ENCODE peak calls at places on chromosomes 13 and 19, in seven cellular contexts. F is body of pancreas; Y is H1; J is CD8-positive, alpha-beta T cell; D is upper lobe of left lung; P is pancreas; O is prostate gland. C is an unnamed sample. For H3K4me1, the result is how much of the 10 kb centered on the place peaks cover.

GRCh38 chr19:5057860-5058259 is 88.9 kb downstream of the KDM4B start:
- DNase-seq in Y (no peak), O (no peak), F (no peak), J (no peak), D (no peak), P (no peak), C (no peak)

GRCh38 chr13:107367258-107367657 is 799.3 kb upstream of the ARGLU1 start:
- DNase-seq in F (no peak), P (no peak), Y (no peak), D (peak), O (no peak), J (no peak), C (no peak)

GRCh38 chr19:17749912-17750317 is 1.4 kb upstream of the FCHO1 start:
- DNase-seq in J (no peak), P (no peak), O (no peak), F (no peak), Y (no peak), D (no peak), C (no peak)

GRCh38 chr19:23118400-23118799 is 1.6 kb downstream of the ZNF730 start:
- DNase-seq in Y (peak), F (no peak), J (no peak), O (no peak), P (no peak), D (no peak), C (no peak)

GRCh38 chr13:24040835-24041234 is 119.7 kb upstream of the SPATA13 start:
- DNase-seq in J (no peak), F (no peak), P (no peak), O (no peak), Y (no peak), D (no peak), C (no peak)

GRCh38 chr19:35088514-35088913 is 27.1 kb upstream of the FXYD3 start:
- DNase-seq in F (no peak), J (no peak), P (no peak), O (no peak), Y (no peak), D (no peak), C (no peak)

GRCh38 chr13:33793726-33794125 is 24.2 kb upstream of the RFC3 start:
- DNase-seq in P (no peak), O (no peak), J (no peak), Y (no peak), D (no peak), F (no peak), C (no peak)

GRCh38 chr19:49988433-49988832 is 27.5 kb upstream of the SIGLEC11 start:
- DNase-seq in D (no peak), Y (no peak), P (peak), O (no peak), F (no peak), J (no peak), C (no peak)

GRCh38 chr19:54684537-54684936 is 21.8 kb downstream of the LILRB4 start:
- DNase-seq in O (no peak), F (no peak), Y (no peak), P (no peak), D (no peak), J (no peak), C (no peak)
- H3K4me1 ChIP-seq in O (under half), F (under half), Y (under half), P (under half), D (under half), J (under half), C (under half)

GRCh38 chr19:8643860-8644653 is 13.6 kb downstream of the NFILZ start:
- DNase-seq in O (no peak), D (no peak), Y (no peak), P (no peak), F (no peak), J (no peak), C (no peak)

GRCh38 chr19:8640402-8641004 is 10.1 kb downstream of the NFILZ start:
- DNase-seq in O (no peak), J (no peak), D (no peak), F (peak), P (no peak), Y (no peak), C (no peak)

GRCh38 chr19:8641221-8641907 is 10.9 kb downstream of the NFILZ start:
- DNase-seq in J (no peak), Y (no peak), F (no peak), O (no peak), P (no peak), D (no peak), C (no peak)

GRCh38 chr19:8639821-8640401 is 9.5 kb downstream of the NFILZ start:
- DNase-seq in Y (no peak), J (no peak), O (no peak), F (no peak), P (no peak), D (no peak), C (no peak)

GRCh38 chr19:8641908-8642547 is 11.6 kb downstream of the NFILZ start:
- DNase-seq in F (peak), Y (no peak), P (no peak), O (no peak), J (no peak), D (no peak), C (no peak)
- H3K4me3 ChIP-seq in F (no peak), Y (no peak), P (no peak), O (no peak), J (no peak), D (no peak), C (no peak)

DNA sequence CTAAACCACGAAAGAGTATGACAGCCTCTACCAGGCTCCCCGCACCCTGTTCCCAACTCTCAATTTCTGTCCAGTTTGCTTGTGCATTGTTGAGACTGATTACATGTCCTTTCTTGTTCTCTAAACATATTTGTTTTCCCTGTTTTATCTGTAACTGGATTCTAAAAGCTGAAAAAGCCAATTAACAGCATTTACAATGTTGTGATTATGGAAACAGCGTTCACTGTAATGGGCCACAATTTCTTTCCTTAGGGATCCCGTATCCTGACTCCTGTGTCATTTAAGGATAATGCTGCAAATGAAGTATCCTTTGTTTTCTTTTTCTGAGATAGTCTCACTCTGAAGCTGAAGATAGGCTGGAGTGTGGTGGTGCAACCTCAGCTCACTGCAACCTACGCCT is 20.5 kb downstream of the EBPL start:
- DNase-seq in F (no peak), P (no peak), O (no peak), J (no peak), D (no peak), Y (no peak), C (no peak)
- H3K4me1 ChIP-seq in F (under half), P (under half), O (under half), J (under half), D (under half), Y (under half), C (under half)

DNA sequence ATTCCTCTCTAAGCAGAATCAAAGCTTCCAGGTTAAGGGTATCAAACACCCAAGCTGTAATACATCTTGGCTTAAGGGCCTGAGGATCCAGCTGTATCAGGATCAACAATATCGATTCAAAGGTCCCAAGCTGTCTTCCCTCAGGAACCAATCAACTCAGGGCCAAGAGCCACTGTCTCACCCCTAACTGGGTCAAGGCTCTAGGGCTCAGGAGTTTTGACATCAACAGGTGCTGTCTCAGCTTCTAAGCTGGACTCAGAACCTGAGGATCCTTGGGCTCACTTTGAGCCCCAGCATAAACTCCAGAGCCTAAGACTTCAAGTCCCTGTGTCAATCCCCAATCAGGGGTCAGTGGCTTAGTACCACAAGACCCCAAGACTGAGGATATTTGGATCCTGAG is 917 bp downstream of the FBXW9 start:
- DNase-seq in F (no peak), J (no peak), Y (no peak), D (no peak), P (no peak), O (no peak), C (no peak)
- H3K4me3 ChIP-seq in F (peak), J (peak), Y (peak), D (peak), P (no peak), O (peak), C (peak)

GRCh38 chr13:110409581-110409992 is 102.5 kb downstream of the COL4A2 start:
- DNase-seq in J (no peak), O (no peak), Y (no peak), P (no peak), F (no peak), D (no peak), C (no peak)
- H3K4me1 ChIP-seq in J (under half), O (under half), Y (under half), P (under half), F (under half), D (half or more), C (half or more)

GRCh38 chr19:2852598-2852997 is 11.3 kb downstream of the ZNF555 start:
- DNase-seq in P (no peak), F (no peak), D (no peak), Y (no peak), O (no peak), J (no peak), C (no peak)
- H3K4me3 ChIP-seq in P (no peak), F (no peak), D (no peak), Y (no peak), O (no peak), J (no peak), C (no peak)

GRCh38 chr13:74077847-74078246 is 56.4 kb downstream of the KLF12 start:
- DNase-seq in F (no peak), J (no peak), Y (no peak), P (no peak), D (no peak), O (no peak), C (no peak)
- H3K4me1 ChIP-seq in F (under half), J (under half), Y (under half), P (under half), D (under half), O (under half), C (under half)

GRCh38 chr19:33376423-33376822 is 2.9 kb downstream of the CEBPG start:
- DNase-seq in P (no peak), Y (no peak), O (no peak), D (no peak), F (peak), J (no peak), C (no peak)

GRCh38 chr19:33375760-33376159 is 2.3 kb downstream of the CEBPG start:
- DNase-seq in Y (no peak), J (no peak), P (no peak), D (no peak), O (no peak), F (no peak), C (no peak)

GRCh38 chr19:33374406-33374703 is 846 bp downstream of the CEBPG start:
- DNase-seq in D (peak), J (no peak), F (peak), O (no peak), Y (no peak), P (no peak), C (no peak)

GRCh38 chr19:33373701-33374405 is at the start of gene CEBPG:
- DNase-seq in D (peak), F (peak), J (peak), Y (no peak), O (no peak), P (no peak), C (no peak)

DNA sequence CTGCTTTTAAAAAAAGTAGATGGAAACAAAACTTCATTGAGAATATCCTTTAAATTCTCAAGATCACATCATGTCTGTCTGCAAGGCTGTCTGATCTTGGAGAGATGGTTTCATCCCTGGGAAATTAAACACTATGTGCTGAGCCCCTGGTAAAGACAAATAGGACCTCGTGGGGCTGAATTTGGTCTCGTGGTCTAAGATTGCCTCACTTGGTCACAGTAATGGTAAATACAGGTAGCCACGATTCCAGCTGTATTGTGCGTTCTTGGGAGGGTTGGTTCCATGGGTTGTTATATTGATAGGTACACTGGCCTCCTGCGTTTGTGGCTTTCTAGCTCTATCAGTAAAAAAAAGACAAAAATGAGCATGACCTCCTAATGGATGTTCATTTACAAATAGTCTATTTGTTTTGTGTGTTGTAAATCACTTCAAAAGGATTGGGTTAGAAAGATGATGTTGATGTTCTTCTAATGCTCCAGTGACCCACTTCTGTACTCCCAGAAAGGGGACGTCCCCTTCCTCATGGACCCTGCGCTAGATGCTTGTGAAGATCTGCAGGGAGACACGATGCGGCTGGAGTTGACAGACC is 1.7 kb downstream of the CEBPG start:
- DNase-seq in Y (no peak), O (no peak), P (no peak), F (no peak), D (no peak), J (no peak), C (no peak)
- H3K4me3 ChIP-seq in Y (no peak), O (no peak), P (no peak), F (no peak), D (peak), J (peak), C (peak)

C was measured in vagina.